ENCODE peak calls at places on chromosomes 5 and 9, in eight cellular contexts. D is non-pigmented ciliary epithelial cell; T is A172; H is SHP77; S is ecto neural progenitor cell; V is CD8-positive, alpha-beta T cell; R is AG04450; G is RKO. X is an unnamed sample.

GRCh38 chr5:135317286-135317685 is 81.7 kb downstream of the MACROH2A1 start:
- DNase-seq in D (no peak), S (peak), H (no peak), T (no peak), V (no peak), R (no peak), G (no peak), X (no peak)

GRCh38 chr5:141611289-141611688 is 7.5 kb downstream of the DIAPH1 start:
- DNase-seq in G (no peak), R (no peak), S (no peak), H (no peak), D (no peak), T (no peak), V (no peak), X (no peak)

GRCh38 chr5:177189965-177190364 is 56.4 kb downstream of the NSD1 start:
- DNase-seq in H (no peak), T (no peak), R (no peak), G (no peak), S (no peak), V (no peak), D (no peak), X (no peak)

GRCh38 chr9:96566401-96567202 is 53.0 kb downstream of the CDC14B start:
- DNase-seq in G (peak), V (peak), D (no peak), H (no peak), R (no peak), S (peak), T (peak), X (no peak)

GRCh38 chr5:40165106-40165788 is 514.5 kb upstream of the PTGER4 start:
- DNase-seq in R (no peak), T (no peak), S (no peak), D (no peak), H (no peak), V (no peak), G (no peak), X (no peak)

GRCh38 chr5:179347581-179347980 is 2.3 kb upstream of the ADAMTS2 start:
- DNase-seq in D (no peak), V (no peak), H (no peak), R (no peak), G (no peak), T (no peak), S (no peak), X (no peak)

GRCh38 chr5:142811840-142812557 is 41.8 kb downstream of the ARHGAP26 start:
- DNase-seq in H (no peak), R (no peak), D (no peak), G (no peak), V (no peak), T (no peak), S (no peak), X (no peak)

GRCh38 chr5:3345195-3345594 is 250.4 kb upstream of the IRX1 start:
- DNase-seq in R (no peak), D (no peak), T (no peak), S (no peak), G (no peak), H (no peak), V (no peak), X (no peak)

GRCh38 chr9:114588150-114588663 is 638 bp downstream of the ATP6V1G1 start:
- DNase-seq in H (no peak), S (peak), T (no peak), V (no peak), D (no peak), G (peak), R (no peak), X (no peak)